ENCODE peak calls at places on chromosome 2, in seven cellular contexts. E is SK-N-SH, H is GM12878, D is H1, Z is K562, L is HCT116, Y is HepG2. U is an unnamed sample.

GRCh38 chr2:226483143-226483542 is 316.5 kb downstream of the IRS1 start:
- DNase-seq in E (no peak), H (no peak), D (no peak), Z (no peak), L (no peak), Y (no peak), U (no peak)

GRCh38 chr2:40403233-40403841 is 48.6 kb downstream of the SLC8A1 start:
- DNase-seq in E (no peak), H (no peak), D (no peak), Z (no peak), L (no peak), Y (no peak), U (no peak)

GRCh38 chr2:6846540-6846939 is 19.2 kb downstream of the CMPK2 start:
- DNase-seq in E (no peak), H (no peak), D (no peak), Z (no peak), L (no peak), Y (no peak), U (no peak)

GRCh38 chr2:107235491-107236254 is 349.7 kb upstream of the ST6GAL2 start:
- DNase-seq in E (no peak), H (no peak), D (no peak), Z (no peak), L (no peak), Y (no peak), U (no peak)

GRCh38 chr2:71379086-71379485 is 47.5 kb downstream of the ZNF638 start:
- DNase-seq in E (no peak), H (no peak), D (no peak), Z (peak), L (peak), Y (no peak), U (no peak)

GRCh38 chr2:73827018-73827417 is 1.7 kb upstream of the STAMBP start:
- DNase-seq in E (no peak), H (no peak), D (no peak), Z (peak), L (no peak), Y (no peak), U (no peak)

GRCh38 chr2:43707255-43707654 is 31.0 kb upstream of the C1GALT1C1L start:
- DNase-seq in E (no peak), H (no peak), D (no peak), Z (peak), L (no peak), Y (no peak), U (no peak)

GRCh38 chr2:190340369-190340768 is 3.0 kb upstream of the INPP1 start:
- DNase-seq in E (no peak), H (no peak), D (peak), Z (peak), L (peak), Y (peak), U (no peak)

GRCh38 chr2:177147093-177147694 is 65.4 kb upstream of the HNRNPA3 start:
- DNase-seq in E (peak), H (peak), D (no peak), Z (peak), L (no peak), Y (peak), U (peak)

GRCh38 chr2:24404582-24404981 is 44.2 kb upstream of the ITSN2 start:
- DNase-seq in E (no peak), H (no peak), D (no peak), Z (no peak), L (no peak), Y (no peak), U (no peak)

GRCh38 chr2:9206991-9207640 is 504 bp downstream of the ASAP2 start:
- DNase-seq in E (peak), H (no peak), D (peak), Z (peak), L (no peak), Y (no peak), U (peak)

GRCh38 chr2:219542931-219543595 is 546 bp downstream of the CHPF start:
- DNase-seq in E (peak), H (no peak), D (peak), Z (peak), L (no peak), Y (peak), U (peak)

GRCh38 chr2:214543386-214543955 is 132.6 kb downstream of the VWC2L start:
- DNase-seq in E (no peak), H (no peak), D (no peak), Z (no peak), L (no peak), Y (no peak), U (peak)

DNA sequence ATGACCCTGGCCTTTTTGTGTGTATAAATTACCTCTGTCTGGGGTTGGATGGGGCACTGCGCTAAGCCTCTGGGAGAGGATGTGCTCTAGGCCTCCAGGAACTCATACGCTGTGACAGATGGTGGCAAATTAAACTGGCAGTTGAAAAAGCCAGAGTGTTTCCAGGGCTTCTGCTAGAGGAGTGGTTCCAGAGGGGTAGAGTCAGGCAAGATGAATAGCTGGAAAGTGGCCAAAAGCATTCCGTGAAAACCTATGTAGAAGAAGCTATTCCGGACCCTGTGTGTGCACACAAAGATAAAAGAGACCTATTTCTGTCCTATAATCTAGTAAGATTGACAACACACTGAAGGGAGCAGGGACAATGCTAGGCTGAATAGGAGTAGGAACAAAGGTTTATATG is 84.8 kb downstream of the ACTR3 start:
- DNase-seq in E (no peak), H (no peak), D (no peak), Z (no peak), L (no peak), Y (peak), U (no peak)
- TF ChIP-seq JUND in E (no peak), H (no peak), D (no peak), Z (no peak), L (no peak), Y (no peak), U (no peak)

GRCh38 chr2:200786826-200787225 is 24.9 kb upstream of the BZW1 start:
- DNase-seq in E (no peak), H (no peak), D (no peak), Z (no peak), L (peak), Y (no peak), U (no peak)

GRCh38 chr2:200790185-200790584 is 21.5 kb upstream of the BZW1 start:
- DNase-seq in E (no peak), H (no peak), D (no peak), Z (no peak), L (no peak), Y (no peak), U (no peak)

GRCh38 chr2:200786423-200786822 is 25.3 kb upstream of the BZW1 start:
- DNase-seq in E (no peak), H (no peak), D (no peak), Z (no peak), L (no peak), Y (peak), U (no peak)

GRCh38 chr2:200788129-200788718 is 23.5 kb upstream of the BZW1 start:
- DNase-seq in E (no peak), H (no peak), D (no peak), Z (no peak), L (no peak), Y (no peak), U (no peak)

DNA sequence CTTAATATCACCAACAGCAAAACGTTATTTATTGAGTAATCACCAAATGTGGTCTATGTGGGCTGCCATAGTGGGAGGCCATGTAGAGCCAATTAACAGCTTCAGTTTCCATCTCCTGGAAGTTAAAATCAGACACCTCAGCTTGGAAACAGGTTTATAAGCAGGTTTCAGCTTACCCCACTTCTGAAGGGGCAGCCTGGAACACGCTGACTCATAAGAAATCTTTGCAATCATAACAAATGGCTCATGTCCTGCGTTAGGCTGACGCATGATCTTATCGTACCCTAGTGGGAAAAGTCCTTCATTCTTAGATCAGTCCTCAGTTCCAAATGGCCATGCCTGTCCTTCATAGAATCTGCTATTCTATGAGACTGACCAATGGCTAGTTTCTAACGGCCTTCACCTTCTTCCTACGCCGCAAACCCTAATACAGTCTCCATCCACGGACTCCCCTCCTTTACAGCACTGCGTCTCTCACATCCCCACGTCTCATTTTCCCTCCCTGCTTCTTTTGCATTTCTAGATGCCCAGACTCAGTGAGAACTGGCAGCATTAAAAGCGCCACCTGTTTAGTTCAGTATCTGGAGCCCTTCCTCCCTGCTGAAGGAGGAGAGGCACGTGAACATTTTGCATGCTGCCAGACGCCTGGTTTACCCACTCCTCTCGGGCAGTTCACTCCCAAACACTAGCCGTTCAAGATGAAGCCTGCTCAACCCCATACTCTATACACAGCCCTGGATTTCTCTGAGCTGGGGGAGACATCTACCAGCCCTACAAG is 24.2 kb upstream of the BZW1 start:
- DNase-seq in E (no peak), H (no peak), D (no peak), Z (peak), L (no peak), Y (no peak), U (no peak)
- TF ChIP-seq JUND in E (peak), H (no peak), D (no peak), Z (peak), L (peak), Y (no peak), U (no peak)

GRCh38 chr2:66433945-66434678 is 813 bp upstream of the MEIS1 start:
- DNase-seq in E (peak), H (no peak), D (peak), Z (peak), L (no peak), Y (peak), U (peak)

GRCh38 chr2:66435549-66435875 is 587 bp downstream of the MEIS1 start:
- DNase-seq in E (no peak), H (no peak), D (no peak), Z (peak), L (no peak), Y (no peak), U (peak)

GRCh38 chr2:66433695-66433944 is 1.3 kb upstream of the MEIS1 start:
- DNase-seq in E (no peak), H (no peak), D (no peak), Z (no peak), L (no peak), Y (no peak), U (no peak)

GRCh38 chr2:66435963-66436362 is 1.0 kb downstream of the MEIS1 start:
- DNase-seq in E (no peak), H (no peak), D (no peak), Z (no peak), L (no peak), Y (no peak), U (no peak)

DNA sequence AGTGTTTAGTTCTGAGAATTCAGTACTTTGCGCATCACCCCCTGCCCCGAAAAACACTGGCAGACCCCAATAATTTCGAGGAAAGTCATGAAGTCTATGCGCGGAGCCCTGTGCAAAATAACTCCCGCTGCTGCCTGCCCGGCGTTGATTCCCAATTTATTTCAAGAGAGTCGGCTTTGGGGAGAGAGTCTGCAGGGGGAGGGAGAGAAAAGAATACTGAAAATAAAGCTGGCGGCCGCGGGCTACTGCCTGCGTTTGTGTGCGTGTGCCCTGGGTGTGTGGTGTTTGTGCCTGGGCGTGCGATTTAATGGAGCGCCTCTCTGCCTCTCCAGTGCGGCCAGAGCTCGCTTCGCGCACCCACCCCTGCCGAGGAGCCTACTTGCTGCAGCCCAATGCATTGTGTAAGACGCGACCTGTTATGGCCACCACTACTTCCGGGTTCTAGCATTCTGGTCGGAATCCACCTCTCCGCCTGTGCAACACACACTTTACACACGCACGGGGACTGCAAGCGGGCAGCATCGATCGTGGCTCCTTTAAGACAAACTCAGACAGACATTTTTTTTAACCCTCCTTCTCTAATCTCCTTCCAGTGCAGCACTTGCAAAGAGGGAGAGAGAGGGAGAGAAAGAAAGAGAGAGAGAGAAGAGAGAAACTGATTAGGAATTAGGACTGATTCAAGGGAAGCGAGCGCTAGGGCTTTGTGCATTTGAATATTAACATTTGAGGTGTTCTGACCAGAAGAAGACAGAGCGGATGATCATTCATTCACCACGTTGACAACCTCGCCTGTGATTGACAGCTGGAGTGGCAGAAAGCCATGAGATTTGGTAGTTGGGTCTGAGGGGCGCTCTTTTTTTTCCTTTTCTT is at the start of gene MEIS1:
- DNase-seq in E (peak), H (no peak), D (peak), Z (peak), L (no peak), Y (peak), U (peak)
- TF ChIP-seq JUND in E (no peak), H (peak), D (peak), Z (peak), L (no peak), Y (no peak), U (no peak)

GRCh38 chr2:205895981-205896655 is 189.9 kb downstream of the INO80D start:
- DNase-seq in E (peak), H (no peak), D (no peak), Z (no peak), L (no peak), Y (no peak), U (no peak)

GRCh38 chr2:205887637-205888036 is 198.3 kb downstream of the INO80D start:
- DNase-seq in E (no peak), H (no peak), D (no peak), Z (no peak), L (no peak), Y (no peak), U (no peak)

GRCh38 chr2:205889073-205889472 is 196.9 kb downstream of the INO80D start:
- DNase-seq in E (no peak), H (no peak), D (no peak), Z (no peak), L (no peak), Y (no peak), U (no peak)

GRCh38 chr2:205892141-205893064 is 193.6 kb downstream of the INO80D start:
- DNase-seq in E (no peak), H (no peak), D (no peak), Z (no peak), L (no peak), Y (peak), U (no peak)
- TF ChIP-seq JUND in E (no peak), H (no peak), D (no peak), Z (no peak), L (no peak), Y (no peak), U (no peak)

GRCh38 chr2:55056024-55056521 is 5.8 kb upstream of the RTN4 start:
- DNase-seq in E (no peak), H (no peak), D (no peak), Z (peak), L (peak), Y (no peak), U (no peak)
- TF ChIP-seq JUND in E (no peak), H (no peak), D (no peak), Z (peak), L (peak), Y (no peak), U (no peak)

GRCh38 chr2:147829106-147829505 is 15.7 kb upstream of the ACVR2A start:
- DNase-seq in E (no peak), H (no peak), D (no peak), Z (peak), L (peak), Y (no peak), U (no peak)
- TF ChIP-seq JUND in E (no peak), H (no peak), D (no peak), Z (no peak), L (no peak), Y (no peak), U (no peak)

GRCh38 chr2:65786765-65787164 is 354.4 kb upstream of the SPRED2 start:
- DNase-seq in E (no peak), H (no peak), D (no peak), Z (no peak), L (no peak), Y (no peak), U (no peak)

GRCh38 chr2:65788556-65788955 is 356.2 kb upstream of the SPRED2 start:
- DNase-seq in E (no peak), H (no peak), D (no peak), Z (peak), L (no peak), Y (no peak), U (no peak)

GRCh38 chr2:65786001-65786400 is 353.6 kb upstream of the SPRED2 start:
- DNase-seq in E (no peak), H (no peak), D (no peak), Z (no peak), L (no peak), Y (no peak), U (no peak)

GRCh38 chr2:65790676-65790935 is 358.2 kb upstream of the SPRED2 start:
- DNase-seq in E (no peak), H (no peak), D (no peak), Z (no peak), L (no peak), Y (no peak), U (no peak)

GRCh38 chr2:65789923-65790675 is 357.7 kb upstream of the SPRED2 start:
- DNase-seq in E (no peak), H (no peak), D (peak), Z (no peak), L (no peak), Y (no peak), U (no peak)
- TF ChIP-seq JUND in E (no peak), H (no peak), D (no peak), Z (no peak), L (no peak), Y (no peak), U (no peak)

GRCh38 chr2:11417946-11418585 is 47.9 kb downstream of the E2F6 start:
- DNase-seq in E (no peak), H (no peak), D (no peak), Z (peak), L (no peak), Y (peak), U (no peak)

GRCh38 chr2:11416931-11417330 is 49.0 kb downstream of the E2F6 start:
- DNase-seq in E (no peak), H (no peak), D (no peak), Z (no peak), L (no peak), Y (no peak), U (no peak)

GRCh38 chr2:11419781-11420180 is 46.2 kb downstream of the E2F6 start:
- DNase-seq in E (no peak), H (no peak), D (no peak), Z (no peak), L (no peak), Y (no peak), U (no peak)

GRCh38 chr2:11414372-11415124 is 51.4 kb downstream of the E2F6 start:
- DNase-seq in E (no peak), H (no peak), D (no peak), Z (no peak), L (no peak), Y (no peak), U (no peak)

DNA sequence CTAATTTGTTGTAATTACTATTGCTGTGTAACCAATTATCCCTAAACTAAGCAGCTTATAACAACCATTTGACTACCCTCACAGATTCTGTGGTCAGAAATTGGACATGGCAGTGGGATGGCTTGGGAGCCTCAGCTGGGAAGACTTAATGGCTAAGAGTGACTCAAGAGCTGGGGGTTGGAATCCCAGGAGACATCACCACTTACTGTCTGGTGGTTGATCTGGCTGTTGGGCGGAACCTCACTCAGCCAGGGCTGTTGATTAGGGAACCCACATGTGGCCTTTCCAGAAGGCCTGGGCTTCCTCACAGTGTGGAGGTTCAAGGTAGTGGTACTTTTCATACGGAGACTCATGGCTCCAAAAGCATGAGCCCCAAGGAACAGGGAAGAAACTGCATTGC is 49.8 kb downstream of the E2F6 start:
- DNase-seq in E (no peak), H (no peak), D (no peak), Z (no peak), L (no peak), Y (no peak), U (no peak)
- TF ChIP-seq JUND in E (no peak), H (no peak), D (no peak), Z (no peak), L (no peak), Y (no peak), U (no peak)

GRCh38 chr2:119760876-119761275 is 1.2 kb downstream of the PTPN4 start:
- DNase-seq in E (no peak), H (no peak), D (no peak), Z (peak), L (no peak), Y (peak), U (no peak)

GRCh38 chr2:119759451-119760236 is at the start of gene PTPN4:
- DNase-seq in E (peak), H (peak), D (peak), Z (peak), L (peak), Y (peak), U (peak)

GRCh38 chr2:119758881-119759450 is 756 bp upstream of the PTPN4 start:
- DNase-seq in E (no peak), H (no peak), D (no peak), Z (peak), L (no peak), Y (no peak), U (no peak)

GRCh38 chr2:119756837-119757236 is 2.9 kb upstream of the PTPN4 start:
- DNase-seq in E (no peak), H (no peak), D (no peak), Z (peak), L (peak), Y (peak), U (no peak)

GRCh38 chr2:119760237-119760807 is 600 bp downstream of the PTPN4 start:
- DNase-seq in E (no peak), H (no peak), D (peak), Z (no peak), L (no peak), Y (peak), U (peak)
- TF ChIP-seq JUND in E (no peak), H (no peak), D (no peak), Z (no peak), L (no peak), Y (no peak), U (no peak)

GRCh38 chr2:224412064-224412921 is 10.4 kb upstream of the FAM124B start:
- DNase-seq in E (no peak), H (no peak), D (no peak), Z (no peak), L (no peak), Y (no peak), U (no peak)
- TF ChIP-seq JUND in E (no peak), H (no peak), D (no peak), Z (no peak), L (no peak), Y (no peak), U (no peak)